ENCODE peak calls at places on chromosomes 1 and 21, in four cellular contexts. P is AG04450, C is left lung, Y is breast epithelium. O is an unnamed sample.

GRCh38 chr1:51744506-51745303 is 127.8 kb downstream of the OSBPL9 start:
- DNase-seq in P (no peak), C (no peak), Y (no peak), O (no peak)

GRCh38 chr1:113874017-113874879 is 2.7 kb upstream of the PTPN22 start:
- DNase-seq in P (no peak), C (no peak), Y (no peak), O (no peak)

GRCh38 chr1:213399695-213400094 is 348.7 kb downstream of the RPS6KC1 start:
- DNase-seq in P (no peak), C (no peak), Y (no peak), O (no peak)

GRCh38 chr1:99570486-99571089 is 75.3 kb upstream of the PALMD start:
- DNase-seq in P (no peak), C (no peak), Y (no peak), O (no peak)

GRCh38 chr21:37899141-37899540 is 17.1 kb downstream of the KCNJ6 start:
- DNase-seq in P (no peak), C (no peak), Y (no peak), O (no peak)

GRCh38 chr1:19563336-19564097 is 78.2 kb upstream of the CAPZB start:
- DNase-seq in P (peak; percentile 13), C (peak; percentile 38), Y (no peak), O (peak; percentile 66)

GRCh38 chr1:176567190-176567794 is 104.3 kb downstream of the PAPPA2 start:
- DNase-seq in P (no peak), C (no peak), Y (no peak), O (no peak)

GRCh38 chr1:1122078-1122811 is 6.4 kb upstream of the C1orf159 start:
- DNase-seq in P (peak; percentile 27), C (peak; percentile 78), Y (peak; percentile 89), O (peak; percentile 93)

GRCh38 chr1:182784556-182785171 is 4.9 kb upstream of the NPL start:
- DNase-seq in P (no peak), C (no peak), Y (no peak), O (no peak)

GRCh38 chr1:212982430-212983152 is 32.2 kb downstream of the VASH2 start:
- DNase-seq in P (no peak), C (no peak), Y (no peak), O (no peak)

GRCh38 chr1:161172776-161173376 is 4.4 kb downstream of the B4GALT3 start:
- DNase-seq in P (peak; percentile 81), C (no peak), Y (no peak), O (no peak)

GRCh38 chr1:230743874-230744273 is 3.3 kb upstream of the CAPN9 start:
- DNase-seq in P (no peak), C (peak; percentile 14), Y (no peak), O (no peak)

GRCh38 chr1:167121375-167122120 is 27.7 kb downstream of the STYXL2 start:
- DNase-seq in P (no peak), C (peak; percentile 54), Y (peak; percentile 58), O (peak; percentile 81)

GRCh38 chr1:73205294-73205973 is 923.1 kb upstream of the NEGR1 start:
- DNase-seq in P (no peak), C (no peak), Y (no peak), O (no peak)

GRCh38 chr1:194297100-194297499 is 1110.7 kb upstream of the B3GALT2 start:
- DNase-seq in P (no peak), C (no peak), Y (no peak), O (no peak)

GRCh38 chr21:32206631-32207030 is 72.2 kb downstream of the MIS18A start:
- DNase-seq in P (no peak), C (no peak), Y (no peak), O (no peak)

GRCh38 chr1:94698341-94698740 is 121.8 kb upstream of the SLC44A3 start:
- DNase-seq in P (no peak), C (no peak), Y (no peak), O (no peak)

GRCh38 chr1:208343226-208343625 is 99.0 kb upstream of the PLXNA2 start:
- DNase-seq in P (no peak), C (no peak), Y (no peak), O (no peak)

GRCh38 chr1:222334026-222334680 is 213.8 kb downstream of the HHIPL2 start:
- DNase-seq in P (peak; percentile 20), C (no peak), Y (no peak), O (no peak)

GRCh38 chr1:218408942-218409341 is 63.8 kb downstream of the TGFB2 start:
- DNase-seq in P (no peak), C (no peak), Y (no peak), O (no peak)

GRCh38 chr1:225933072-225933471 is 7.9 kb downstream of the LEFTY2 start:
- DNase-seq in P (peak; percentile 21), C (no peak), Y (no peak), O (no peak)

GRCh38 chr1:162315673-162316072 is 61.0 kb downstream of the SPATA46 start:
- DNase-seq in P (no peak), C (no peak), Y (no peak), O (no peak)

GRCh38 chr1:112346802-112347350 is 49.1 kb upstream of the CTTNBP2NL start:
- DNase-seq in P (no peak), C (no peak), Y (no peak), O (no peak)

GRCh38 chr1:36731226-36732037 is 248.7 kb upstream of the CSF3R start:
- DNase-seq in P (no peak), C (no peak), Y (no peak), O (no peak)

GRCh38 chr1:46528297-46528955 is 23.0 kb downstream of the KNCN start:
- DNase-seq in P (no peak), C (no peak), Y (no peak), O (no peak)
- TF ChIP-seq CTCF in P (peak; percentile 40), C (peak; percentile 26), Y (no peak), O (peak; percentile 4)

GRCh38 chr1:43350976-43351375 is 7.8 kb upstream of the CDC20 start:
- DNase-seq in P (no peak), C (no peak), Y (no peak), O (no peak)

GRCh38 chr1:43349594-43350306 is 9.0 kb upstream of the CDC20 start:
- DNase-seq in P (peak; percentile 80), C (no peak), Y (no peak), O (no peak)

GRCh38 chr1:43348343-43348808 is 10.4 kb upstream of the CDC20 start:
- DNase-seq in P (no peak), C (no peak), Y (no peak), O (no peak)

GRCh38 chr1:43346636-43347035 is 9.0 kb downstream of the MPL start:
- DNase-seq in P (no peak), C (no peak), Y (no peak), O (peak; percentile 53)

GRCh38 chr1:43348809-43349593 is 9.8 kb upstream of the CDC20 start:
- DNase-seq in P (no peak), C (peak; percentile 87), Y (peak; percentile 92), O (peak; percentile 95)
- H3K4me3 ChIP-seq in P (peak overlapping the region; percentile 52), C (peak overlapping the region; percentile 40), Y (peak overlapping the region; percentile 74), O (peak overlapping the region; percentile 57)

GRCh38 chr1:110241516-110241915 is 31.4 kb downstream of the KCNC4 start:
- DNase-seq in P (no peak), C (no peak), Y (no peak), O (no peak)

GRCh38 chr1:110237406-110238152 is 27.5 kb downstream of the KCNC4 start:
- DNase-seq in P (no peak), C (no peak), Y (no peak), O (no peak)

GRCh38 chr1:110240476-110241210 is 30.5 kb downstream of the KCNC4 start:
- DNase-seq in P (no peak), C (no peak), Y (peak; percentile 58), O (no peak)

GRCh38 chr1:110242062-110242461 is 31.9 kb downstream of the KCNC4 start:
- DNase-seq in P (no peak), C (no peak), Y (peak; percentile 22), O (no peak)

DNA sequence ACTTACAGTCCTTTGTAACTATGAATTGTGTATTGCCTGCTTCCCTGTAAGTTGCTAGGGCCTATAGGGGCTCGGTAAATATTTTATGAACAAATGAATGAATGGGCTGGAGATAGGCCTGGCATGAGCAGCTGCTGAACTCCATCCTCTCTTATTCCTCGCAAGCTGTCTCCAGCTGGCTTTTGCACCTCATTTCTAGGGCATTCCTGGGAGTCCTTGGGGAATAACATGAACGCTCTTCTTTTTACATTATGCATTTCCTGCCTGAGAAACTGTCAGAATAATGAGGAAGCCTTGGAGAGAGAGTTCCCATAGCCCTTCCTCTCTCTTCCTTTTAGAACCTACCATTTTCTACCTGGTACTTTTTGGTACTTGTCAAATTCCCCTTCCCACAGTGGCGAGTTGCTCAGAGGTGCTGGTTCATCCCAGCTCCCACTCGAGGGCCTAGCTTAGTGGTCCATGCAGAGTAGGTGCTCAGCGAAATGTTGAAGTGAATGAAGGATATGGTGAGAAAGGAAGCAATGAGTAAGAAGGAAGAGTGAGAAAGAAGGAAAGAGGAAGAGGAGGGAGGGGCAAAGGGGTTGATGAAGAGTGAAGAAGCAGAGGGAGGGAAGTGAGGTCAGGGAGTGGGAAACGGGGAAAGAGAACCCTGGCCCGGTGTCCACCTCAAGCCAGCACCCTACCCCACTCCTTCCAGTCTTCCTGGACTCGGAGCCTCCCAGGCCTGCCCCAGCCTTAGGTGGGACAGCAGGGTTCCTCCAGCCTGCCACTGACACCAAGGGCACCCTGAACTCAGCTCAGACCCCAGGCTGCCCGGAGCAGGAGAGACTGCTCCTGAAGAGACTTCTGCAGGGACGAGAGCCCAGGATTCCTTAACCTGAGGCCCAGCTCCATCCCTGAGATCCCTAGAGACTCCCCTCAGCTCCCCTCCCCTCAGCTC is 29.6 kb downstream of the KCNC4 start:
- DNase-seq in P (no peak), C (no peak), Y (peak; percentile 5), O (no peak)
- H3K27ac ChIP-seq in P (no peak overlapping the region), C (peak overlapping the region; percentile 5), Y (peak overlapping the region; percentile 3), O (no peak overlapping the region)

DNA sequence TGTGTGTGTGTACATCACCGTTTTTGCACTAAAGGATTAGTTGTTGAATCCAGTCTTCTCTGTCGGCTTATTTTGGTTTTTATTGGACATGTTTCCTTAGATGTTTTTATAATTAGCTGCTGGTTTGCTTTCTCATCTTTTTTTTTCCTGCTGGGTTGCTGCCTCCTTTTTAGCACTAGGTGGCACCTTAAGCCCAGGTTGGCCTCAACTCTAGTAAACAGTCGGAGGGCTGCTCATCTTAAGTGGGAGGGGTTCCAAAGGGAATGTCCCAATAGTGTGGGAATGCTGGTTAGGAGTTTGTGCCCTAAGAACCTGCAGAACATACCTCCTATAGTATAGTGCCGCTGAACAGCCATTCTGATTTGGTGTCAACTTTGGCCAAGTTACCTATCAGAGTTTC is 570.1 kb upstream of the CXADR start:
- DNase-seq in P (no peak), C (no peak), Y (no peak), O (no peak)
- TF ChIP-seq CTCF in P (peak; percentile 53), C (no peak), Y (no peak), O (no peak)

GRCh38 chr1:245572709-245573108 is 417.9 kb downstream of the KIF26B start:
- DNase-seq in P (no peak), C (no peak), Y (no peak), O (no peak)
- H3K4me3 ChIP-seq in P (no peak overlapping the region), C (no peak overlapping the region), Y (no peak overlapping the region), O (no peak overlapping the region)

DNA sequence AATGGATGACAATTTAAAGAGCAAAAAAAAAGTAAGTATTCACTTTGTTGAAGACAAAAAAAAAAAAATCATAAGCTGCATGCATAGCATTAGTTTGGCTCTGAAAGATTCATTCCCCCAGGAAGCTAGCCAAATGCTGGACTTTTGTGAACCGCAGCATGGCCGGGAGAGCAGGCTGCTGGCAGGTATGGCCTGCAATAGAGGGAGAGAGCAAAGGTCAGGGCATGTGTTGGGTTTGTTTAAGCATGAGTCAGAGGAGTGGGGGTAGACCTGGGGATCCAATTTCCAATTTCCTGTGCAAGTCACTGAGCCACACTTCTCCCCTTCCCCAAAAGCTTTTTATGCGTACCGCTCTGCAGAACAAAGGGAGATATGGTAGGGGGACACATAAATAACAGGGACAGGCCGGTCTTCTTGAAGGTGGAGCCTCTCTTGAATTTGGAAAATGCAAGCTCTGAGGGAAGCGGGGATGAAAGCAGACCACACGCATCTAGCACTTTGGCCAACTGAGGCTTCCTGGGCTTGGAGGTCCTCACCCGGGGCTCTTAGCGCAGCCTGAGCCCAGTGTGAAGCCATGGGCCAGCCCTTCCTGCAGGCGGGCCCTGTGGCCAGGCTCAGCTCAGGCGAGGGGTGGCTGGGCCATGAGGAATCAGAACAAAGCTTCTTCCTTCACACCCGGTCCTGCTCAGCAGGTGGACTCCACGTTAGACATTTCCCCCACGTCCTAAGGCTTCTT is 171.1 kb downstream of the TOMM20 start:
- DNase-seq in P (peak; percentile 78), C (no peak), Y (no peak), O (no peak)
- H3K27ac ChIP-seq in P (peak overlapping the region; percentile 75), C (peak overlapping the region; percentile 92), Y (peak overlapping the region; percentile 87), O (no peak overlapping the region)